ENCODE peak calls at places on chromosome 1, in eight cellular contexts. U, H, C, N, P, L, E and M are unnamed samples.

GRCh38 chr1:234256359-234256758 is 116.9 kb upstream of the COA6 start:
- DNase-seq in U (no peak), H (no peak), C (no peak), N (no peak), P (no peak), L (no peak), E (no peak), M (no peak)

GRCh38 chr1:93348104-93348780 is 2.5 kb downstream of the DR1 start:
- DNase-seq in U (no peak), H (peak; percentile 39), C (no peak), N (no peak), P (no peak), L (no peak), E (no peak), M (no peak)

GRCh38 chr1:1614204-1614953 is 921 bp upstream of the MIB2 start:
- DNase-seq in U (peak; percentile 84), H (peak; percentile 62), C (no peak), N (no peak), P (peak; percentile 40), L (no peak), E (no peak), M (peak; percentile 62)

GRCh38 chr1:963746-964525 is 2.3 kb upstream of the PLEKHN1 start:
- DNase-seq in U (no peak), H (no peak), C (no peak), N (no peak), P (no peak), L (no peak), E (no peak), M (no peak)

GRCh38 chr1:91781371-91781825 is 104.6 kb downstream of the TGFBR3 start:
- DNase-seq in U (no peak), H (peak; percentile 98), C (no peak), N (no peak), P (no peak), L (no peak), E (no peak), M (no peak)

GRCh38 chr1:172394167-172394751 is 26.2 kb upstream of the C1orf105 start:
- DNase-seq in U (no peak), H (no peak), C (peak; percentile 59), N (no peak), P (peak; percentile 27), L (peak; percentile 67), E (peak; percentile 34), M (no peak)

GRCh38 chr1:246382589-246382988 is 124.5 kb downstream of the SMYD3 start:
- DNase-seq in U (no peak), H (no peak), C (no peak), N (no peak), P (no peak), L (no peak), E (no peak), M (no peak)

GRCh38 chr1:30522031-30523004 is 201.1 kb downstream of the MATN1 start:
- DNase-seq in U (peak; percentile 88), H (peak; percentile 86), C (no peak), N (no peak), P (no peak), L (peak; percentile 77), E (no peak), M (peak; percentile 20)

GRCh38 chr1:22347854-22348760 is 103.5 kb upstream of the ZBTB40 start:
- DNase-seq in U (no peak), H (no peak), C (no peak), N (no peak), P (no peak), L (no peak), E (no peak), M (peak; percentile 40)

GRCh38 chr1:111486431-111486830 is 12.6 kb downstream of the C1orf162 start:
- DNase-seq in U (no peak), H (no peak), C (no peak), N (no peak), P (no peak), L (no peak), E (no peak), M (no peak)

GRCh38 chr1:210250665-210250997 is 18.0 kb downstream of the SERTAD4 start:
- DNase-seq in U (no peak), H (no peak), C (no peak), N (no peak), P (peak; percentile 65), L (peak; percentile 70), E (no peak), M (peak; percentile 23)

DNA sequence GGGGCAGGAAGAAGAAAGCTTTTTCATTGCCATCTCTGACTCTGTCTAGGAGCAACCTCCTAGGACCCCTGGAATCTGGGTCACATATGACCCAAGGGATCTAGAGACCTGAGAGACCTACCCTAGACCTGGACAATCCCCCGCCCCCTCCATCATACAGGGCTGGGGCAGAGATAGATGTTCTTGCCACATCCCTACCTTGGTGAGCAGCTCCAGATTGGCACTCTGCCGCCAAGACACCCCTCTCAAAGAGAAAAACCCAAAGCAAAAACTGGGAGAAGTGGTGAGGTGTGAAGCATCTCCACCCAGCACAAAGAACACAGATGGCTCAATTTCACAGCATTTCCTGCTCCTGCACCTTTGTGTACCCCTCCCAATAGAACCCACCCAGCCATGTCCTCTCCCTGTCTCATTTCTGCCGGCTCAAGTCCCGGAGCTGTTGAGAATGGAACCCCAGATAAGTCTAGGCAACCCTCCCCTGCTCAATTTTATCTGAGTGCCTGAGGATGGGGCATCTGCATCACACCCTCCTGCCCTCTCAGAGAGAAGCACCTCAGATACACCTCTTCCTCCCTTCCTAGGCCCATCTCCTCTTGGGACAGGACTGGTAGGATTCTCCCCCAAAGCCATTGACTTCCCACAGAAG is 1.2 kb downstream of the KIF21B start:
- DNase-seq in U (no peak), H (no peak), C (peak; percentile 25), N (no peak), P (no peak), L (no peak), E (no peak), M (no peak)
- H3K4me1 ChIP-seq in U (peaks cover 43% of the 10 kb centered on the region), H (no peaks in the 10 kb centered on the region), C (peaks cover 86% of the 10 kb centered on the region), N (peaks cover 53% of the 10 kb centered on the region), P (peaks cover 56% of the 10 kb centered on the region), L (peaks cover 21% of the 10 kb centered on the region), E (peaks cover 71% of the 10 kb centered on the region), M (no peaks in the 10 kb centered on the region)

DNA sequence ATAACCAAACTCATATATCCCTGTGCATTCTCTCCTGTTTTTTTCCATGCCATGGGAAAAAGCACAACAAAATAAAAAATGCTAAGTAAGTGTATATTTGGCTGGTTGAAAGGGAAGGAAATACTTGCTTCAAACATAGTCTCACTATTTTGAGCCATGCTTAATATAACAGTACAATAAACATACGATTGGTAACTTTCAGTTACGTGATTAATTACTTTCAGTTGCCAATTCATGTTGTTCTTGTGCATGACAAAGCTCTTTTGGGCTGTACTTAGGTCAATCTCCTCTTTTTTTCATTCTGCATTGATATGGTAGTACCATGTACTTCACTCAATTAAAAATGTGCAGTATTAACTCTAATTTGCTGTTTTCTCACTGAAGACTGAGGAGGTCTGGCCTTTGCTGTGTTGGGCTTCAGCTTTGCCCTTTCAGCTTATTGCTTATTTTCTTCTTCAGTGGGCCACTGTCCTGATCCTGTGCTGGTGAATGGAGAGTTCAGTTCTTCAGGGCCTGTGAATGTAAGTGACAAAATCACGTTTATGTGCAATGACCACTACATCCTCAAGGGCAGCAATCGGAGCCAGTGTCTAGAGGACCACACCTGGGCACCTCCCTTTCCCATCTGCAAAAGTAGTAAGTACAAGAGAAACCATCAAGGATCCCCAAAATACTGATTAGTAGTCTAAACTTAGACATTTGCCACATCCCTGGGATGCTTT is 2.7 kb downstream of the C4BPB start:
- DNase-seq in U (no peak), H (no peak), C (no peak), N (no peak), P (no peak), L (no peak), E (no peak), M (no peak)
- H3K4me3 ChIP-seq in U (no peak overlapping the region), H (no peak overlapping the region), C (no peak overlapping the region), N (no peak overlapping the region), P (no peak overlapping the region), L (no peak overlapping the region), E (no peak overlapping the region), M (no peak overlapping the region)

GRCh38 chr1:25543425-25544242 is at the start of gene LDLRAP1:
- DNase-seq in U (peak; percentile 78), H (peak; percentile 66), C (peak; percentile 76), N (peak; percentile 72), P (peak; percentile 77), L (peak; percentile 88), E (peak; percentile 35), M (peak; percentile 75)
- H3K4me1 ChIP-seq in U (peaks cover 20% of the 10 kb centered on the region), H (peaks cover 3% of the 10 kb centered on the region), C (peaks cover 37% of the 10 kb centered on the region), N (peaks cover 26% of the 10 kb centered on the region), P (peaks cover 43% of the 10 kb centered on the region), L (peaks cover 25% of the 10 kb centered on the region), E (peaks cover 39% of the 10 kb centered on the region), M (peaks cover 19% of the 10 kb centered on the region)

GRCh38 chr1:167631987-167632680 is 2.1 kb downstream of the RCSD1 start:
- DNase-seq in U (no peak), H (no peak), C (peak; percentile 75), N (no peak), P (no peak), L (no peak), E (no peak), M (no peak)

GRCh38 chr1:167629681-167630567 is at the start of gene RCSD1:
- DNase-seq in U (no peak), H (peak; percentile 4), C (peak; percentile 76), N (no peak), P (peak; percentile 47), L (no peak), E (peak; percentile 40), M (no peak)

GRCh38 chr1:167630568-167631385 is 745 bp downstream of the RCSD1 start:
- DNase-seq in U (no peak), H (no peak), C (peak; percentile 42), N (no peak), P (no peak), L (no peak), E (no peak), M (no peak)

GRCh38 chr1:167633258-167633944 is 3.4 kb downstream of the RCSD1 start:
- DNase-seq in U (no peak), H (no peak), C (no peak), N (no peak), P (no peak), L (no peak), E (no peak), M (no peak)

DNA sequence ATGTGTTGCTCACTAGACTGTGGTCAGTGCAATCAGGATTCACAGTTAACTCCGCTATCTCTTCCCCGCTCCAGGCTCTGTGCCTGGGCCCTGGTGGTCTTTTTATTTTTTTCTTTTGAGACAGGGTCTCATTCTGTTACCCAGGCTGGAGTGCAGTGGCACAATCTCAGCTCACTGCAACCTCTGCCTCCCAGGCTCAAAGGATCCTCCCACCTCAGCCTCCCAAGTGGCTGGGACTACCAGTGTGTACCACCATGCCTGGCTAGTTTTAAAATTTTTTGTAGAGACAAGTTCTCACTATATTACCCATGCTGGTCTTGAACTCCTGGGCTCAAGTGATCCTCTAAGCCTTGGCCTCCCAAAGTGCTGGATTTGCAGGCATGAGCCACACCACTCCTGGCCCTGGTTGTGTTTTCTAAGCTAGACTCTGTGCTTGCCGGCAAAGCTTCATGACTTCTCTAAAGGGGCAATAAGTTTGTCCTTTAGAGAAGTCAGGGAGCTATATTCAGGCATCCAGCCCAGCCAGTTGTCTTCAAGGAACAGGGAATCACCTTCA is 1.4 kb downstream of the RCSD1 start:
- DNase-seq in U (no peak), H (no peak), C (no peak), N (no peak), P (no peak), L (no peak), E (no peak), M (no peak)
- H3K4me3 ChIP-seq in U (peak overlapping the region; percentile 71), H (no peak overlapping the region), C (peak overlapping the region; percentile 93), N (no peak overlapping the region), P (peak overlapping the region; percentile 51), L (peak overlapping the region; percentile 49), E (peak overlapping the region; percentile 77), M (no peak overlapping the region)